ENCODE peak calls at places on chromosome 11, in nine cellular contexts. T is HCT116, W is transverse colon, E is ELR, P is KBM-7, J is HL-60, O is iris pigment epithelial cell, L is naive B cell, S is T-helper 2 cell. H is an unnamed sample.

GRCh38 chr11:33315822-33316221 is 58.6 kb downstream of the HIPK3 start:
- DNase-seq in T (no peak), W (no peak), E (no peak), P (no peak), J (no peak), O (no peak), L (no peak), S (no peak), H (no peak)

GRCh38 chr11:41235670-41236069 is 223.8 kb downstream of the LRRC4C start:
- DNase-seq in T (no peak), W (no peak), E (no peak), P (no peak), J (no peak), O (no peak), L (no peak), S (no peak), H (no peak)

GRCh38 chr11:116348226-116348625 is 424.6 kb downstream of the BUD13 start:
- DNase-seq in T (no peak), W (no peak), E (no peak), P (peak; percentile 12), J (peak; percentile 7), O (no peak), L (no peak), S (no peak), H (no peak)

GRCh38 chr11:1297576-1298473 is 11.6 kb downstream of the TOLLIP start:
- DNase-seq in T (no peak), W (peak; percentile 35), E (no peak), P (no peak), J (no peak), O (no peak), L (no peak), S (no peak), H (peak; percentile 14)

GRCh38 chr11:119990306-119991021 is 147.4 kb downstream of the TRIM29 start:
- DNase-seq in T (no peak), W (no peak), E (no peak), P (no peak), J (no peak), O (peak; percentile 1), L (no peak), S (no peak), H (no peak)

GRCh38 chr11:126578426-126578825 is 222.9 kb downstream of the ST3GAL4 start:
- DNase-seq in T (no peak), W (no peak), E (no peak), P (no peak), J (no peak), O (no peak), L (no peak), S (no peak), H (no peak)

GRCh38 chr11:2789331-2789730 is 89.5 kb upstream of the KCNQ1OT1 start:
- DNase-seq in T (no peak), W (no peak), E (no peak), P (no peak), J (no peak), O (no peak), L (no peak), S (no peak), H (no peak)

GRCh38 chr11:64762916-64763803 is 3.4 kb upstream of the PYGM start:
- DNase-seq in T (no peak), W (no peak), E (peak; percentile 78), P (peak; percentile 88), J (peak; percentile 39), O (peak; percentile 82), L (peak; percentile 44), S (peak; percentile 29), H (no peak)

GRCh38 chr11:39236916-39237315 is 2222.5 kb downstream of the LRRC4C start:
- DNase-seq in T (no peak), W (no peak), E (peak; percentile 67), P (no peak), J (no peak), O (no peak), L (no peak), S (no peak), H (no peak)